ENCODE peak calls at places on chromosome 19, in six cellular contexts. H, S, B, L, R and F are unnamed samples.

GRCh38 chr19:13315495-13315894 is 165.3 kb downstream of the IER2 start:
- DNase-seq in H (no peak), S (no peak), B (no peak), L (no peak), R (no peak), F (no peak)

GRCh38 chr19:17281391-17282304 is at the start of gene ANKLE1:
- DNase-seq in H (no peak), S (no peak), B (no peak), L (no peak), R (no peak), F (no peak)

GRCh38 chr19:43469160-43469480 is 3.7 kb upstream of the LYPD3 start:
- DNase-seq in H (no peak), S (no peak), B (no peak), L (no peak), R (no peak), F (no peak)

GRCh38 chr19:16943942-16944625 is 55.3 kb downstream of the F2RL3 start:
- DNase-seq in H (no peak), S (peak), B (no peak), L (no peak), R (no peak), F (no peak)

GRCh38 chr19:46850228-46851203 is at the start of gene AP2S1:
- DNase-seq in H (peak), S (peak), B (peak), L (peak), R (peak), F (peak)

GRCh38 chr19:17404015-17404414 is 1.4 kb downstream of the BST2 start:
- DNase-seq in H (no peak), S (no peak), B (peak), L (no peak), R (no peak), F (no peak)

GRCh38 chr19:7202888-7203287 is 91.3 kb downstream of the INSR start:
- DNase-seq in H (no peak), S (no peak), B (no peak), L (no peak), R (no peak), F (no peak)

GRCh38 chr19:31257426-31258130 is 91.7 kb downstream of the TSHZ3 start:
- DNase-seq in H (no peak), S (no peak), B (no peak), L (no peak), R (no peak), F (no peak)

GRCh38 chr19:5607318-5608270 is 15.0 kb downstream of the SAFB2 start:
- DNase-seq in H (no peak), S (no peak), B (no peak), L (no peak), R (no peak), F (no peak)

GRCh38 chr19:19366691-19367396 is 38.6 kb upstream of the GATAD2A start:
- DNase-seq in H (peak), S (peak), B (peak), L (no peak), R (no peak), F (peak)

GRCh38 chr19:3188627-3189596 is 3.2 kb downstream of the NCLN start:
- DNase-seq in H (no peak), S (no peak), B (no peak), L (no peak), R (no peak), F (no peak)

GRCh38 chr19:1923319-1923718 is 17.7 kb upstream of the CSNK1G2 start:
- DNase-seq in H (no peak), S (peak), B (no peak), L (no peak), R (no peak), F (no peak)

GRCh38 chr19:45918721-45919120 is 4.1 kb upstream of the NANOS2 start:
- DNase-seq in H (no peak), S (no peak), B (no peak), L (no peak), R (no peak), F (no peak)

GRCh38 chr19:33241530-33242101 is 16.0 kb upstream of the SLC7A10 start:
- DNase-seq in H (no peak), S (peak), B (peak), L (no peak), R (no peak), F (no peak)

GRCh38 chr19:58060231-58060630 is 1.1 kb downstream of the ZNF135 start:
- DNase-seq in H (no peak), S (no peak), B (no peak), L (no peak), R (no peak), F (no peak)

GRCh38 chr19:18542936-18543813 is at the start of gene FKBP8:
- DNase-seq in H (peak), S (peak), B (peak), L (peak), R (peak), F (peak)

GRCh38 chr19:1767464-1767933 is 14.2 kb downstream of the ONECUT3 start:
- DNase-seq in H (peak), S (peak), B (peak), L (no peak), R (no peak), F (no peak)

GRCh38 chr19:38071647-38072046 is 152.4 kb downstream of the DPF1 start:
- DNase-seq in H (no peak), S (no peak), B (no peak), L (no peak), R (no peak), F (no peak)

GRCh38 chr19:43809762-43810696 is 7.8 kb upstream of the LYPD5 start:
- DNase-seq in H (no peak), S (no peak), B (peak), L (no peak), R (no peak), F (peak)

GRCh38 chr19:16420781-16421386 is 50.9 kb downstream of the EPS15L1 start:
- DNase-seq in H (no peak), S (no peak), B (no peak), L (no peak), R (no peak), F (no peak)

GRCh38 chr19:55080121-55080914 is 4.6 kb downstream of the EPS8L1 start:
- DNase-seq in H (peak), S (peak), B (peak), L (peak), R (no peak), F (peak)

GRCh38 chr19:39342647-39343305 is 555 bp downstream of the SAMD4B start:
- DNase-seq in H (no peak), S (peak), B (no peak), L (no peak), R (no peak), F (no peak)